ENCODE peak calls at places on chromosomes 3 and 15, in five cellular contexts. One of them, this sample, is unnamed.

GRCh38 chr3:187088701-187089100 is 50.6 kb downstream of the RPL39L start:
- DNase-seq in anterior cingulate cortex: no peak
- DNase-seq in SW 1271: no peak
- DNase-seq in stimulated activated CD4-positive, alpha-beta T cell treated with anti-CD3 and anti-CD28 coated beads, Interleukin-2, amount 100 ng/mL, for 48 hours: no peak
- DNase-seq in activated gamma-delta T cell treated with Interleukin-2 at 50 U/mL for 16 hours: no peak
- DNase-seq in this sample: no peak

GRCh38 chr15:67521770-67522568 is 1.0 kb downstream of the C15orf61 start:
- DNase-seq in anterior cingulate cortex: no peak
- DNase-seq in SW 1271: peak; percentile 60
- DNase-seq in stimulated activated CD4-positive, alpha-beta T cell treated with anti-CD3 and anti-CD28 coated beads, Interleukin-2, amount 100 ng/mL, for 48 hours: no peak
- DNase-seq in activated gamma-delta T cell treated with Interleukin-2 at 50 U/mL for 16 hours: no peak
- DNase-seq in this sample: peak; percentile 40

GRCh38 chr3:132283440-132283839 is 33.8 kb upstream of the ACP3 start:
- DNase-seq in anterior cingulate cortex: peak; percentile 7
- DNase-seq in SW 1271: no peak
- DNase-seq in stimulated activated CD4-positive, alpha-beta T cell treated with anti-CD3 and anti-CD28 coated beads, Interleukin-2, amount 100 ng/mL, for 48 hours: no peak
- DNase-seq in activated gamma-delta T cell treated with Interleukin-2 at 50 U/mL for 16 hours: no peak
- DNase-seq in this sample: no peak

GRCh38 chr15:49495993-49496747 is 73.1 kb downstream of the FGF7 start:
- DNase-seq in anterior cingulate cortex: no peak
- DNase-seq in SW 1271: no peak
- DNase-seq in stimulated activated CD4-positive, alpha-beta T cell treated with anti-CD3 and anti-CD28 coated beads, Interleukin-2, amount 100 ng/mL, for 48 hours: no peak
- DNase-seq in activated gamma-delta T cell treated with Interleukin-2 at 50 U/mL for 16 hours: no peak
- DNase-seq in this sample: no peak

GRCh38 chr3:51691021-51691420 is 15.8 kb upstream of the GRM2 start:
- DNase-seq in anterior cingulate cortex: no peak
- DNase-seq in SW 1271: no peak
- DNase-seq in stimulated activated CD4-positive, alpha-beta T cell treated with anti-CD3 and anti-CD28 coated beads, Interleukin-2, amount 100 ng/mL, for 48 hours: no peak
- DNase-seq in activated gamma-delta T cell treated with Interleukin-2 at 50 U/mL for 16 hours: no peak
- DNase-seq in this sample: peak; percentile 34

GRCh38 chr3:61820306-61820992 is 259.1 kb downstream of the PTPRG start:
- DNase-seq in anterior cingulate cortex: no peak
- DNase-seq in SW 1271: no peak
- DNase-seq in stimulated activated CD4-positive, alpha-beta T cell treated with anti-CD3 and anti-CD28 coated beads, Interleukin-2, amount 100 ng/mL, for 48 hours: no peak
- DNase-seq in activated gamma-delta T cell treated with Interleukin-2 at 50 U/mL for 16 hours: no peak
- DNase-seq in this sample: no peak

GRCh38 chr3:66386925-66387650 is 113.7 kb downstream of the LRIG1 start:
- DNase-seq in anterior cingulate cortex: peak; percentile 67
- DNase-seq in SW 1271: no peak
- DNase-seq in stimulated activated CD4-positive, alpha-beta T cell treated with anti-CD3 and anti-CD28 coated beads, Interleukin-2, amount 100 ng/mL, for 48 hours: no peak
- DNase-seq in activated gamma-delta T cell treated with Interleukin-2 at 50 U/mL for 16 hours: no peak
- DNase-seq in this sample: no peak

GRCh38 chr3:173977747-173978146 is 580.2 kb downstream of the NLGN1 start:
- DNase-seq in anterior cingulate cortex: no peak
- DNase-seq in SW 1271: no peak
- DNase-seq in stimulated activated CD4-positive, alpha-beta T cell treated with anti-CD3 and anti-CD28 coated beads, Interleukin-2, amount 100 ng/mL, for 48 hours: no peak
- DNase-seq in activated gamma-delta T cell treated with Interleukin-2 at 50 U/mL for 16 hours: no peak
- DNase-seq in this sample: no peak

GRCh38 chr3:157330206-157330605 is 106.4 kb upstream of the PTX3 start:
- DNase-seq in anterior cingulate cortex: no peak
- DNase-seq in SW 1271: no peak
- DNase-seq in stimulated activated CD4-positive, alpha-beta T cell treated with anti-CD3 and anti-CD28 coated beads, Interleukin-2, amount 100 ng/mL, for 48 hours: no peak
- DNase-seq in activated gamma-delta T cell treated with Interleukin-2 at 50 U/mL for 16 hours: no peak
- DNase-seq in this sample: no peak

GRCh38 chr3:114841515-114841914 is 305.6 kb downstream of the ZBTB20 start:
- DNase-seq in anterior cingulate cortex: no peak
- DNase-seq in SW 1271: no peak
- DNase-seq in stimulated activated CD4-positive, alpha-beta T cell treated with anti-CD3 and anti-CD28 coated beads, Interleukin-2, amount 100 ng/mL, for 48 hours: no peak
- DNase-seq in activated gamma-delta T cell treated with Interleukin-2 at 50 U/mL for 16 hours: no peak
- DNase-seq in this sample: no peak

GRCh38 chr3:65110661-65111060 is 422.9 kb upstream of the ADAMTS9 start:
- DNase-seq in anterior cingulate cortex: no peak
- DNase-seq in SW 1271: no peak
- DNase-seq in stimulated activated CD4-positive, alpha-beta T cell treated with anti-CD3 and anti-CD28 coated beads, Interleukin-2, amount 100 ng/mL, for 48 hours: no peak
- DNase-seq in activated gamma-delta T cell treated with Interleukin-2 at 50 U/mL for 16 hours: no peak
- DNase-seq in this sample: no peak

GRCh38 chr15:100310511-100310910 is 31.3 kb downstream of the ADAMTS17 start:
- DNase-seq in anterior cingulate cortex: no peak
- DNase-seq in SW 1271: no peak
- DNase-seq in stimulated activated CD4-positive, alpha-beta T cell treated with anti-CD3 and anti-CD28 coated beads, Interleukin-2, amount 100 ng/mL, for 48 hours: no peak
- DNase-seq in activated gamma-delta T cell treated with Interleukin-2 at 50 U/mL for 16 hours: no peak
- DNase-seq in this sample: no peak

GRCh38 chr15:29134641-29135071 is 135.0 kb downstream of the NSMCE3 start:
- DNase-seq in anterior cingulate cortex: no peak
- DNase-seq in SW 1271: no peak
- DNase-seq in stimulated activated CD4-positive, alpha-beta T cell treated with anti-CD3 and anti-CD28 coated beads, Interleukin-2, amount 100 ng/mL, for 48 hours: no peak
- DNase-seq in activated gamma-delta T cell treated with Interleukin-2 at 50 U/mL for 16 hours: no peak
- DNase-seq in this sample: no peak

GRCh38 chr3:71339049-71339448 is 244.5 kb downstream of the FOXP1 start:
- DNase-seq in anterior cingulate cortex: no peak
- DNase-seq in SW 1271: no peak
- DNase-seq in stimulated activated CD4-positive, alpha-beta T cell treated with anti-CD3 and anti-CD28 coated beads, Interleukin-2, amount 100 ng/mL, for 48 hours: no peak
- DNase-seq in activated gamma-delta T cell treated with Interleukin-2 at 50 U/mL for 16 hours: no peak
- DNase-seq in this sample: peak; percentile 6

GRCh38 chr15:90807074-90807646 is 61.2 kb upstream of the FURIN start:
- DNase-seq in anterior cingulate cortex: no peak
- DNase-seq in SW 1271: no peak
- DNase-seq in stimulated activated CD4-positive, alpha-beta T cell treated with anti-CD3 and anti-CD28 coated beads, Interleukin-2, amount 100 ng/mL, for 48 hours: no peak
- DNase-seq in activated gamma-delta T cell treated with Interleukin-2 at 50 U/mL for 16 hours: no peak
- DNase-seq in this sample: no peak

GRCh38 chr3:150314248-150315027 is 93.7 kb upstream of the TSC22D2 start:
- DNase-seq in anterior cingulate cortex: no peak
- DNase-seq in SW 1271: no peak
- DNase-seq in stimulated activated CD4-positive, alpha-beta T cell treated with anti-CD3 and anti-CD28 coated beads, Interleukin-2, amount 100 ng/mL, for 48 hours: no peak
- DNase-seq in activated gamma-delta T cell treated with Interleukin-2 at 50 U/mL for 16 hours: no peak
- DNase-seq in this sample: no peak

GRCh38 chr3:72606005-72606800 is 242.0 kb downstream of the SHQ1 start:
- DNase-seq in anterior cingulate cortex: no peak
- DNase-seq in SW 1271: no peak
- DNase-seq in stimulated activated CD4-positive, alpha-beta T cell treated with anti-CD3 and anti-CD28 coated beads, Interleukin-2, amount 100 ng/mL, for 48 hours: no peak
- DNase-seq in activated gamma-delta T cell treated with Interleukin-2 at 50 U/mL for 16 hours: no peak
- DNase-seq in this sample: no peak

GRCh38 chr15:67017318-67017717 is 48.1 kb upstream of the SMAD3 start:
- DNase-seq in anterior cingulate cortex: no peak
- DNase-seq in SW 1271: no peak
- DNase-seq in stimulated activated CD4-positive, alpha-beta T cell treated with anti-CD3 and anti-CD28 coated beads, Interleukin-2, amount 100 ng/mL, for 48 hours: no peak
- DNase-seq in activated gamma-delta T cell treated with Interleukin-2 at 50 U/mL for 16 hours: no peak
- DNase-seq in this sample: no peak

GRCh38 chr15:92473784-92474183 is 80.1 kb downstream of the ST8SIA2 start:
- DNase-seq in anterior cingulate cortex: no peak
- DNase-seq in SW 1271: no peak
- DNase-seq in stimulated activated CD4-positive, alpha-beta T cell treated with anti-CD3 and anti-CD28 coated beads, Interleukin-2, amount 100 ng/mL, for 48 hours: no peak
- DNase-seq in activated gamma-delta T cell treated with Interleukin-2 at 50 U/mL for 16 hours: no peak
- DNase-seq in this sample: peak; percentile 51

GRCh38 chr3:157508461-157508860 is 5.2 kb upstream of the VEPH1 start:
- DNase-seq in anterior cingulate cortex: no peak
- DNase-seq in SW 1271: no peak
- DNase-seq in stimulated activated CD4-positive, alpha-beta T cell treated with anti-CD3 and anti-CD28 coated beads, Interleukin-2, amount 100 ng/mL, for 48 hours: no peak
- DNase-seq in activated gamma-delta T cell treated with Interleukin-2 at 50 U/mL for 16 hours: no peak
- DNase-seq in this sample: no peak

GRCh38 chr15:30956216-30956803 is 35.1 kb downstream of the MTMR10 start:
- DNase-seq in anterior cingulate cortex: no peak
- DNase-seq in SW 1271: no peak
- DNase-seq in stimulated activated CD4-positive, alpha-beta T cell treated with anti-CD3 and anti-CD28 coated beads, Interleukin-2, amount 100 ng/mL, for 48 hours: no peak
- DNase-seq in activated gamma-delta T cell treated with Interleukin-2 at 50 U/mL for 16 hours: no peak
- DNase-seq in this sample: no peak

GRCh38 chr3:159645874-159646273 is 342.8 kb upstream of the IL12A start:
- DNase-seq in anterior cingulate cortex: no peak
- DNase-seq in SW 1271: no peak
- DNase-seq in stimulated activated CD4-positive, alpha-beta T cell treated with anti-CD3 and anti-CD28 coated beads, Interleukin-2, amount 100 ng/mL, for 48 hours: no peak
- DNase-seq in activated gamma-delta T cell treated with Interleukin-2 at 50 U/mL for 16 hours: no peak
- DNase-seq in this sample: no peak

GRCh38 chr3:122921791-122922651 is 105.5 kb downstream of the SEMA5B start:
- DNase-seq in anterior cingulate cortex: no peak
- DNase-seq in SW 1271: no peak
- DNase-seq in stimulated activated CD4-positive, alpha-beta T cell treated with anti-CD3 and anti-CD28 coated beads, Interleukin-2, amount 100 ng/mL, for 48 hours: peak; percentile 30
- DNase-seq in activated gamma-delta T cell treated with Interleukin-2 at 50 U/mL for 16 hours: no peak
- DNase-seq in this sample: no peak

GRCh38 chr3:179768080-179768479 is 115.2 kb downstream of the USP13 start:
- DNase-seq in anterior cingulate cortex: peak; percentile 8
- DNase-seq in SW 1271: peak; percentile 12
- DNase-seq in stimulated activated CD4-positive, alpha-beta T cell treated with anti-CD3 and anti-CD28 coated beads, Interleukin-2, amount 100 ng/mL, for 48 hours: no peak
- DNase-seq in activated gamma-delta T cell treated with Interleukin-2 at 50 U/mL for 16 hours: no peak
- DNase-seq in this sample: no peak

GRCh38 chr3:57820479-57820878 is 64.4 kb downstream of the SLMAP start:
- DNase-seq in anterior cingulate cortex: no peak
- DNase-seq in SW 1271: no peak
- DNase-seq in stimulated activated CD4-positive, alpha-beta T cell treated with anti-CD3 and anti-CD28 coated beads, Interleukin-2, amount 100 ng/mL, for 48 hours: no peak
- DNase-seq in activated gamma-delta T cell treated with Interleukin-2 at 50 U/mL for 16 hours: no peak
- DNase-seq in this sample: no peak

GRCh38 chr15:100716456-100717085 is 114.2 kb downstream of the ASB7 start:
- DNase-seq in anterior cingulate cortex: no peak
- DNase-seq in SW 1271: no peak
- DNase-seq in stimulated activated CD4-positive, alpha-beta T cell treated with anti-CD3 and anti-CD28 coated beads, Interleukin-2, amount 100 ng/mL, for 48 hours: no peak
- DNase-seq in activated gamma-delta T cell treated with Interleukin-2 at 50 U/mL for 16 hours: no peak
- DNase-seq in this sample: no peak

GRCh38 chr3:128383316-128384235 is 83.1 kb downstream of the DNAJB8 start:
- DNase-seq in anterior cingulate cortex: no peak
- DNase-seq in SW 1271: peak; percentile 14
- DNase-seq in stimulated activated CD4-positive, alpha-beta T cell treated with anti-CD3 and anti-CD28 coated beads, Interleukin-2, amount 100 ng/mL, for 48 hours: peak; percentile 61
- DNase-seq in activated gamma-delta T cell treated with Interleukin-2 at 50 U/mL for 16 hours: peak; percentile 74
- DNase-seq in this sample: peak; percentile 66

GRCh38 chr3:168285506-168285905 is 189.8 kb upstream of the GOLIM4 start:
- DNase-seq in anterior cingulate cortex: no peak
- DNase-seq in SW 1271: no peak
- DNase-seq in stimulated activated CD4-positive, alpha-beta T cell treated with anti-CD3 and anti-CD28 coated beads, Interleukin-2, amount 100 ng/mL, for 48 hours: no peak
- DNase-seq in activated gamma-delta T cell treated with Interleukin-2 at 50 U/mL for 16 hours: no peak
- DNase-seq in this sample: no peak

GRCh38 chr15:22866066-22866465 is 27.6 kb downstream of the NIPA2 start:
- DNase-seq in anterior cingulate cortex: no peak
- DNase-seq in SW 1271: no peak
- DNase-seq in stimulated activated CD4-positive, alpha-beta T cell treated with anti-CD3 and anti-CD28 coated beads, Interleukin-2, amount 100 ng/mL, for 48 hours: no peak
- DNase-seq in activated gamma-delta T cell treated with Interleukin-2 at 50 U/mL for 16 hours: no peak
- DNase-seq in this sample: no peak

GRCh38 chr3:14151471-14152083 is 26.7 kb downstream of the TMEM43 start:
- DNase-seq in anterior cingulate cortex: no peak
- DNase-seq in SW 1271: no peak
- DNase-seq in stimulated activated CD4-positive, alpha-beta T cell treated with anti-CD3 and anti-CD28 coated beads, Interleukin-2, amount 100 ng/mL, for 48 hours: no peak
- DNase-seq in activated gamma-delta T cell treated with Interleukin-2 at 50 U/mL for 16 hours: no peak
- DNase-seq in this sample: no peak

GRCh38 chr3:105553851-105554250 is 187.1 kb downstream of the ALCAM start:
- DNase-seq in anterior cingulate cortex: no peak
- DNase-seq in SW 1271: no peak
- DNase-seq in stimulated activated CD4-positive, alpha-beta T cell treated with anti-CD3 and anti-CD28 coated beads, Interleukin-2, amount 100 ng/mL, for 48 hours: no peak
- DNase-seq in activated gamma-delta T cell treated with Interleukin-2 at 50 U/mL for 16 hours: no peak
- DNase-seq in this sample: no peak

GRCh38 chr3:171261487-171261886 is 198.7 kb downstream of the TNIK start:
- DNase-seq in anterior cingulate cortex: no peak
- DNase-seq in SW 1271: no peak
- DNase-seq in stimulated activated CD4-positive, alpha-beta T cell treated with anti-CD3 and anti-CD28 coated beads, Interleukin-2, amount 100 ng/mL, for 48 hours: no peak
- DNase-seq in activated gamma-delta T cell treated with Interleukin-2 at 50 U/mL for 16 hours: no peak
- DNase-seq in this sample: no peak

GRCh38 chr3:54427951-54428871 is 305.9 kb downstream of the CACNA2D3 start:
- DNase-seq in anterior cingulate cortex: peak; percentile 19
- DNase-seq in SW 1271: peak; percentile 14
- DNase-seq in stimulated activated CD4-positive, alpha-beta T cell treated with anti-CD3 and anti-CD28 coated beads, Interleukin-2, amount 100 ng/mL, for 48 hours: peak; percentile 26
- DNase-seq in activated gamma-delta T cell treated with Interleukin-2 at 50 U/mL for 16 hours: no peak
- DNase-seq in this sample: peak; percentile 45

GRCh38 chr15:101458908-101459578 is 30.5 kb downstream of the PCSK6 start:
- DNase-seq in anterior cingulate cortex: no peak
- DNase-seq in SW 1271: no peak
- DNase-seq in stimulated activated CD4-positive, alpha-beta T cell treated with anti-CD3 and anti-CD28 coated beads, Interleukin-2, amount 100 ng/mL, for 48 hours: no peak
- DNase-seq in activated gamma-delta T cell treated with Interleukin-2 at 50 U/mL for 16 hours: no peak
- DNase-seq in this sample: no peak

GRCh38 chr15:73295630-73296286 is 73.0 kb downstream of the HCN4 start:
- DNase-seq in anterior cingulate cortex: no peak
- DNase-seq in SW 1271: no peak
- DNase-seq in stimulated activated CD4-positive, alpha-beta T cell treated with anti-CD3 and anti-CD28 coated beads, Interleukin-2, amount 100 ng/mL, for 48 hours: no peak
- DNase-seq in activated gamma-delta T cell treated with Interleukin-2 at 50 U/mL for 16 hours: no peak
- DNase-seq in this sample: no peak